ENCODE peak calls at places on chromosomes 7 and 10, in ten cellular contexts. One of them, this sample, is unnamed.

GRCh38 chr7:106878748-106879439 is 13.8 kb downstream of the PIK3CG start:
- DNase-seq in NCI-H1694 treated with DMSO at 0.1 percent for 48 hours: no peak
- DNase-seq in stimulated activated CD8-positive, alpha-beta memory T cell treated with anti-CD3 and anti-CD28 coated beads, Interleukin-12 subunit alpha, Interleukin-12 subunit beta, amount 100 ng/mL, for 1 hour: no peak
- DNase-seq in endothelial cell: no peak
- DNase-seq in EH: no peak
- DNase-seq in GM06990: no peak
- DNase-seq in bronchial epithelial cell: no peak
- DNase-seq in amygdala: no peak
- DNase-seq in RCC 7860: no peak
- DNase-seq in HAP-1: no peak
- DNase-seq in this sample: no peak

GRCh38 chr7:118053353-118053752 is 130.6 kb upstream of the LSM8 start:
- DNase-seq in amygdala: no peak
- DNase-seq in EH: no peak
- DNase-seq in RCC 7860: no peak
- DNase-seq in NCI-H1694 treated with DMSO at 0.1 percent for 48 hours: no peak
- DNase-seq in HAP-1: no peak
- DNase-seq in bronchial epithelial cell: peak
- DNase-seq in endothelial cell: no peak
- DNase-seq in stimulated activated CD8-positive, alpha-beta memory T cell treated with anti-CD3 and anti-CD28 coated beads, Interleukin-12 subunit alpha, Interleukin-12 subunit beta, amount 100 ng/mL, for 1 hour: no peak
- DNase-seq in GM06990: no peak
- DNase-seq in this sample: no peak

GRCh38 chr7:132321387-132321786 is 254.9 kb downstream of the PLXNA4 start:
- DNase-seq in NCI-H1694 treated with DMSO at 0.1 percent for 48 hours: peak
- DNase-seq in endothelial cell: no peak
- DNase-seq in amygdala: no peak
- DNase-seq in EH: peak
- DNase-seq in bronchial epithelial cell: no peak
- DNase-seq in RCC 7860: no peak
- DNase-seq in GM06990: no peak
- DNase-seq in stimulated activated CD8-positive, alpha-beta memory T cell treated with anti-CD3 and anti-CD28 coated beads, Interleukin-12 subunit alpha, Interleukin-12 subunit beta, amount 100 ng/mL, for 1 hour: no peak
- DNase-seq in HAP-1: no peak
- DNase-seq in this sample: no peak

GRCh38 chr10:13745271-13745670 is 158.5 kb downstream of the PRPF18 start:
- DNase-seq in NCI-H1694 treated with DMSO at 0.1 percent for 48 hours: no peak
- DNase-seq in bronchial epithelial cell: no peak
- DNase-seq in HAP-1: no peak
- DNase-seq in EH: no peak
- DNase-seq in GM06990: no peak
- DNase-seq in amygdala: no peak
- DNase-seq in RCC 7860: no peak
- DNase-seq in stimulated activated CD8-positive, alpha-beta memory T cell treated with anti-CD3 and anti-CD28 coated beads, Interleukin-12 subunit alpha, Interleukin-12 subunit beta, amount 100 ng/mL, for 1 hour: no peak
- DNase-seq in endothelial cell: no peak
- DNase-seq in this sample: no peak

GRCh38 chr7:96380111-96380512 is 58.2 kb upstream of the SLC25A13 start:
- DNase-seq in endothelial cell: no peak
- DNase-seq in GM06990: no peak
- DNase-seq in stimulated activated CD8-positive, alpha-beta memory T cell treated with anti-CD3 and anti-CD28 coated beads, Interleukin-12 subunit alpha, Interleukin-12 subunit beta, amount 100 ng/mL, for 1 hour: no peak
- DNase-seq in EH: no peak
- DNase-seq in bronchial epithelial cell: no peak
- DNase-seq in HAP-1: no peak
- DNase-seq in amygdala: no peak
- DNase-seq in NCI-H1694 treated with DMSO at 0.1 percent for 48 hours: no peak
- DNase-seq in RCC 7860: no peak
- DNase-seq in this sample: no peak

GRCh38 chr10:62307635-62308034 is 39.0 kb upstream of the RTKN2 start:
- DNase-seq in GM06990: no peak
- DNase-seq in bronchial epithelial cell: no peak
- DNase-seq in NCI-H1694 treated with DMSO at 0.1 percent for 48 hours: no peak
- DNase-seq in RCC 7860: no peak
- DNase-seq in HAP-1: no peak
- DNase-seq in EH: no peak
- DNase-seq in amygdala: no peak
- DNase-seq in stimulated activated CD8-positive, alpha-beta memory T cell treated with anti-CD3 and anti-CD28 coated beads, Interleukin-12 subunit alpha, Interleukin-12 subunit beta, amount 100 ng/mL, for 1 hour: no peak
- DNase-seq in endothelial cell: no peak
- DNase-seq in this sample: no peak

GRCh38 chr10:127962205-127962604 is 55.3 kb downstream of the PTPRE start:
- DNase-seq in NCI-H1694 treated with DMSO at 0.1 percent for 48 hours: no peak
- DNase-seq in stimulated activated CD8-positive, alpha-beta memory T cell treated with anti-CD3 and anti-CD28 coated beads, Interleukin-12 subunit alpha, Interleukin-12 subunit beta, amount 100 ng/mL, for 1 hour: no peak
- DNase-seq in HAP-1: no peak
- DNase-seq in bronchial epithelial cell: no peak
- DNase-seq in GM06990: no peak
- DNase-seq in amygdala: no peak
- DNase-seq in RCC 7860: no peak
- DNase-seq in endothelial cell: no peak
- DNase-seq in EH: no peak
- DNase-seq in this sample: no peak

GRCh38 chr10:33107953-33108352 is 149.9 kb upstream of the ITGB1 start:
- DNase-seq in amygdala: no peak
- DNase-seq in GM06990: no peak
- DNase-seq in RCC 7860: no peak
- DNase-seq in endothelial cell: no peak
- DNase-seq in EH: no peak
- DNase-seq in bronchial epithelial cell: no peak
- DNase-seq in stimulated activated CD8-positive, alpha-beta memory T cell treated with anti-CD3 and anti-CD28 coated beads, Interleukin-12 subunit alpha, Interleukin-12 subunit beta, amount 100 ng/mL, for 1 hour: no peak
- DNase-seq in NCI-H1694 treated with DMSO at 0.1 percent for 48 hours: no peak
- DNase-seq in HAP-1: no peak
- DNase-seq in this sample: no peak

GRCh38 chr10:63467833-63468232 is 2.1 kb upstream of the JMJD1C start:
- DNase-seq in amygdala: no peak
- DNase-seq in GM06990: no peak
- DNase-seq in HAP-1: no peak
- DNase-seq in NCI-H1694 treated with DMSO at 0.1 percent for 48 hours: peak
- DNase-seq in endothelial cell: no peak
- DNase-seq in bronchial epithelial cell: no peak
- DNase-seq in EH: peak
- DNase-seq in RCC 7860: no peak
- DNase-seq in stimulated activated CD8-positive, alpha-beta memory T cell treated with anti-CD3 and anti-CD28 coated beads, Interleukin-12 subunit alpha, Interleukin-12 subunit beta, amount 100 ng/mL, for 1 hour: no peak
- DNase-seq in this sample: no peak

GRCh38 chr7:132575336-132575986 is 809 bp downstream of the PLXNA4 start:
- DNase-seq in bronchial epithelial cell: peak
- DNase-seq in amygdala: no peak
- DNase-seq in GM06990: no peak
- DNase-seq in EH: peak
- DNase-seq in stimulated activated CD8-positive, alpha-beta memory T cell treated with anti-CD3 and anti-CD28 coated beads, Interleukin-12 subunit alpha, Interleukin-12 subunit beta, amount 100 ng/mL, for 1 hour: no peak
- DNase-seq in endothelial cell: peak
- DNase-seq in HAP-1: no peak
- DNase-seq in RCC 7860: no peak
- DNase-seq in NCI-H1694 treated with DMSO at 0.1 percent for 48 hours: peak
- DNase-seq in this sample: no peak

GRCh38 chr7:115005241-115005640 is 83.3 kb downstream of the MDFIC start:
- DNase-seq in NCI-H1694 treated with DMSO at 0.1 percent for 48 hours: no peak
- DNase-seq in bronchial epithelial cell: no peak
- DNase-seq in RCC 7860: no peak
- DNase-seq in EH: no peak
- DNase-seq in GM06990: no peak
- DNase-seq in endothelial cell: no peak
- DNase-seq in stimulated activated CD8-positive, alpha-beta memory T cell treated with anti-CD3 and anti-CD28 coated beads, Interleukin-12 subunit alpha, Interleukin-12 subunit beta, amount 100 ng/mL, for 1 hour: no peak
- DNase-seq in HAP-1: no peak
- DNase-seq in amygdala: no peak
- DNase-seq in this sample: no peak

GRCh38 chr7:44320794-44321371 is 4.5 kb downstream of the CAMK2B start:
- DNase-seq in bronchial epithelial cell: no peak
- DNase-seq in endothelial cell: no peak
- DNase-seq in HAP-1: no peak
- DNase-seq in EH: no peak
- DNase-seq in stimulated activated CD8-positive, alpha-beta memory T cell treated with anti-CD3 and anti-CD28 coated beads, Interleukin-12 subunit alpha, Interleukin-12 subunit beta, amount 100 ng/mL, for 1 hour: no peak
- DNase-seq in RCC 7860: no peak
- DNase-seq in amygdala: no peak
- DNase-seq in GM06990: no peak
- DNase-seq in NCI-H1694 treated with DMSO at 0.1 percent for 48 hours: no peak
- DNase-seq in this sample: no peak

GRCh38 chr10:121900443-121901174 is 27.2 kb downstream of the ATE1 start:
- DNase-seq in NCI-H1694 treated with DMSO at 0.1 percent for 48 hours: peak
- DNase-seq in endothelial cell: peak
- DNase-seq in stimulated activated CD8-positive, alpha-beta memory T cell treated with anti-CD3 and anti-CD28 coated beads, Interleukin-12 subunit alpha, Interleukin-12 subunit beta, amount 100 ng/mL, for 1 hour: no peak
- DNase-seq in RCC 7860: peak
- DNase-seq in EH: peak
- DNase-seq in HAP-1: peak
- DNase-seq in GM06990: peak
- DNase-seq in bronchial epithelial cell: peak
- DNase-seq in amygdala: no peak
- DNase-seq in this sample: peak

GRCh38 chr10:5484205-5484604 is 15.2 kb downstream of the CALML5 start:
- DNase-seq in NCI-H1694 treated with DMSO at 0.1 percent for 48 hours: no peak
- DNase-seq in stimulated activated CD8-positive, alpha-beta memory T cell treated with anti-CD3 and anti-CD28 coated beads, Interleukin-12 subunit alpha, Interleukin-12 subunit beta, amount 100 ng/mL, for 1 hour: no peak
- DNase-seq in GM06990: no peak
- DNase-seq in bronchial epithelial cell: peak
- DNase-seq in amygdala: no peak
- DNase-seq in EH: peak
- DNase-seq in HAP-1: no peak
- DNase-seq in endothelial cell: no peak
- DNase-seq in RCC 7860: no peak
- DNase-seq in this sample: no peak

GRCh38 chr7:143299840-143300239 is 11.7 kb downstream of the CASP2 start:
- DNase-seq in bronchial epithelial cell: no peak
- DNase-seq in amygdala: no peak
- DNase-seq in HAP-1: peak
- DNase-seq in EH: peak
- DNase-seq in endothelial cell: peak
- DNase-seq in NCI-H1694 treated with DMSO at 0.1 percent for 48 hours: peak
- DNase-seq in RCC 7860: no peak
- DNase-seq in stimulated activated CD8-positive, alpha-beta memory T cell treated with anti-CD3 and anti-CD28 coated beads, Interleukin-12 subunit alpha, Interleukin-12 subunit beta, amount 100 ng/mL, for 1 hour: peak
- DNase-seq in GM06990: no peak
- DNase-seq in this sample: no peak

GRCh38 chr7:85376589-85376988 is 189.7 kb upstream of the SEMA3D start:
- DNase-seq in NCI-H1694 treated with DMSO at 0.1 percent for 48 hours: no peak
- DNase-seq in amygdala: no peak
- DNase-seq in endothelial cell: no peak
- DNase-seq in bronchial epithelial cell: no peak
- DNase-seq in GM06990: no peak
- DNase-seq in RCC 7860: no peak
- DNase-seq in EH: no peak
- DNase-seq in stimulated activated CD8-positive, alpha-beta memory T cell treated with anti-CD3 and anti-CD28 coated beads, Interleukin-12 subunit alpha, Interleukin-12 subunit beta, amount 100 ng/mL, for 1 hour: no peak
- DNase-seq in HAP-1: no peak
- DNase-seq in this sample: no peak

GRCh38 chr7:16939161-16939560 is 57.4 kb upstream of the AGR3 start:
- DNase-seq in EH: no peak
- DNase-seq in endothelial cell: no peak
- DNase-seq in GM06990: no peak
- DNase-seq in bronchial epithelial cell: peak
- DNase-seq in RCC 7860: no peak
- DNase-seq in stimulated activated CD8-positive, alpha-beta memory T cell treated with anti-CD3 and anti-CD28 coated beads, Interleukin-12 subunit alpha, Interleukin-12 subunit beta, amount 100 ng/mL, for 1 hour: no peak
- DNase-seq in amygdala: no peak
- DNase-seq in HAP-1: no peak
- DNase-seq in NCI-H1694 treated with DMSO at 0.1 percent for 48 hours: no peak
- DNase-seq in this sample: no peak

GRCh38 chr7:7489546-7489945 is 46.1 kb downstream of the COL28A1 start:
- DNase-seq in endothelial cell: no peak
- DNase-seq in bronchial epithelial cell: peak
- DNase-seq in EH: no peak
- DNase-seq in NCI-H1694 treated with DMSO at 0.1 percent for 48 hours: no peak
- DNase-seq in GM06990: no peak
- DNase-seq in HAP-1: no peak
- DNase-seq in stimulated activated CD8-positive, alpha-beta memory T cell treated with anti-CD3 and anti-CD28 coated beads, Interleukin-12 subunit alpha, Interleukin-12 subunit beta, amount 100 ng/mL, for 1 hour: no peak
- DNase-seq in amygdala: no peak
- DNase-seq in RCC 7860: no peak
- DNase-seq in this sample: no peak

GRCh38 chr10:118992496-118992895 is 37.0 kb upstream of the NANOS1 start:
- DNase-seq in bronchial epithelial cell: no peak
- DNase-seq in stimulated activated CD8-positive, alpha-beta memory T cell treated with anti-CD3 and anti-CD28 coated beads, Interleukin-12 subunit alpha, Interleukin-12 subunit beta, amount 100 ng/mL, for 1 hour: no peak
- DNase-seq in NCI-H1694 treated with DMSO at 0.1 percent for 48 hours: no peak
- DNase-seq in HAP-1: no peak
- DNase-seq in RCC 7860: no peak
- DNase-seq in endothelial cell: no peak
- DNase-seq in EH: no peak
- DNase-seq in amygdala: no peak
- DNase-seq in GM06990: no peak
- DNase-seq in this sample: no peak

GRCh38 chr7:26449175-26450165 is 157.8 kb downstream of the SNX10 start:
- DNase-seq in bronchial epithelial cell: peak
- DNase-seq in EH: peak
- DNase-seq in NCI-H1694 treated with DMSO at 0.1 percent for 48 hours: no peak
- DNase-seq in endothelial cell: no peak
- DNase-seq in GM06990: no peak
- DNase-seq in amygdala: no peak
- DNase-seq in HAP-1: no peak
- DNase-seq in stimulated activated CD8-positive, alpha-beta memory T cell treated with anti-CD3 and anti-CD28 coated beads, Interleukin-12 subunit alpha, Interleukin-12 subunit beta, amount 100 ng/mL, for 1 hour: no peak
- DNase-seq in RCC 7860: peak
- DNase-seq in this sample: peak

GRCh38 chr10:129094233-129094632 is 372.8 kb upstream of the MGMT start:
- DNase-seq in EH: no peak
- DNase-seq in bronchial epithelial cell: no peak
- DNase-seq in NCI-H1694 treated with DMSO at 0.1 percent for 48 hours: no peak
- DNase-seq in amygdala: no peak
- DNase-seq in endothelial cell: no peak
- DNase-seq in GM06990: no peak
- DNase-seq in stimulated activated CD8-positive, alpha-beta memory T cell treated with anti-CD3 and anti-CD28 coated beads, Interleukin-12 subunit alpha, Interleukin-12 subunit beta, amount 100 ng/mL, for 1 hour: no peak
- DNase-seq in HAP-1: no peak
- DNase-seq in RCC 7860: no peak
- DNase-seq in this sample: no peak

GRCh38 chr10:44279376-44279775 is 105.5 kb downstream of the CXCL12 start:
- DNase-seq in stimulated activated CD8-positive, alpha-beta memory T cell treated with anti-CD3 and anti-CD28 coated beads, Interleukin-12 subunit alpha, Interleukin-12 subunit beta, amount 100 ng/mL, for 1 hour: no peak
- DNase-seq in amygdala: no peak
- DNase-seq in HAP-1: no peak
- DNase-seq in endothelial cell: no peak
- DNase-seq in NCI-H1694 treated with DMSO at 0.1 percent for 48 hours: no peak
- DNase-seq in EH: no peak
- DNase-seq in bronchial epithelial cell: peak
- DNase-seq in GM06990: no peak
- DNase-seq in RCC 7860: no peak
- DNase-seq in this sample: no peak

GRCh38 chr7:22433710-22434460 is 66.1 kb downstream of the STEAP1B start:
- DNase-seq in amygdala: no peak
- DNase-seq in GM06990: no peak
- DNase-seq in stimulated activated CD8-positive, alpha-beta memory T cell treated with anti-CD3 and anti-CD28 coated beads, Interleukin-12 subunit alpha, Interleukin-12 subunit beta, amount 100 ng/mL, for 1 hour: no peak
- DNase-seq in RCC 7860: peak
- DNase-seq in NCI-H1694 treated with DMSO at 0.1 percent for 48 hours: no peak
- DNase-seq in bronchial epithelial cell: peak
- DNase-seq in endothelial cell: peak
- DNase-seq in EH: peak
- DNase-seq in HAP-1: no peak
- DNase-seq in this sample: no peak

GRCh38 chr7:157759246-157759805 is 422.5 kb downstream of the DNAJB6 start:
- DNase-seq in NCI-H1694 treated with DMSO at 0.1 percent for 48 hours: no peak
- DNase-seq in EH: no peak
- DNase-seq in endothelial cell: no peak
- DNase-seq in stimulated activated CD8-positive, alpha-beta memory T cell treated with anti-CD3 and anti-CD28 coated beads, Interleukin-12 subunit alpha, Interleukin-12 subunit beta, amount 100 ng/mL, for 1 hour: no peak
- DNase-seq in amygdala: no peak
- DNase-seq in HAP-1: no peak
- DNase-seq in GM06990: no peak
- DNase-seq in RCC 7860: no peak
- DNase-seq in bronchial epithelial cell: no peak
- DNase-seq in this sample: no peak

GRCh38 chr10:110410329-110411046 is 87.2 kb upstream of the DUSP5 start:
- DNase-seq in bronchial epithelial cell: peak
- DNase-seq in endothelial cell: no peak
- DNase-seq in stimulated activated CD8-positive, alpha-beta memory T cell treated with anti-CD3 and anti-CD28 coated beads, Interleukin-12 subunit alpha, Interleukin-12 subunit beta, amount 100 ng/mL, for 1 hour: no peak
- DNase-seq in GM06990: no peak
- DNase-seq in EH: peak
- DNase-seq in RCC 7860: peak
- DNase-seq in amygdala: no peak
- DNase-seq in HAP-1: no peak
- DNase-seq in NCI-H1694 treated with DMSO at 0.1 percent for 48 hours: no peak
- DNase-seq in this sample: peak

This sample was measured in kidney epithelial cell.